ENCODE peak calls at places on chromosomes 4 and X, in nine cellular contexts. J is activated T-cell treated with anti-CD3 and anti-CD28 coated beads for 48 hours; N is dorsolateral prefrontal cortex; K is ELR; C is esophagus squamous epithelium; B is stimulated activated CD8-positive, alpha-beta memory T cell treated with anti-CD3 and anti-CD28 coated beads, Interleukin-7, amount 100 ng/mL, for 1 hour; W is fibroblast of the aortic adventitia; G is HCEC 1CT; T is activated CD8-positive, alpha-beta memory T cell treated with anti-CD3 and anti-CD28 coated beads for 48 hours. M is an unnamed sample.

GRCh38 chrX:16946361-16946964 is at the start of gene REPS2:
- DNase-seq in J (peak), N (peak), K (peak), C (peak), B (peak), W (peak), G (peak), T (peak), M (peak)

GRCh38 chr4:83858121-83858520 is 322.2 kb downstream of the GPAT3 start:
- DNase-seq in J (no peak), N (no peak), K (peak), C (no peak), B (no peak), W (no peak), G (no peak), T (no peak), M (no peak)

GRCh38 chr4:144531841-144532240 is 114.1 kb upstream of the HHIP start:
- DNase-seq in J (no peak), N (no peak), K (no peak), C (no peak), B (no peak), W (peak), G (no peak), T (no peak), M (no peak)

GRCh38 chrX:71400710-71401109 is 34.6 kb downstream of the TAF1 start:
- DNase-seq in J (no peak), N (no peak), K (no peak), C (no peak), B (no peak), W (no peak), G (no peak), T (no peak), M (no peak)

GRCh38 chrX:65999563-66000148 is 40.2 kb downstream of the VSIG4 start:
- DNase-seq in J (no peak), N (no peak), K (no peak), C (no peak), B (no peak), W (no peak), G (no peak), T (no peak), M (no peak)

GRCh38 chr4:81600511-81601269 is 129.0 kb upstream of the RASGEF1B start:
- DNase-seq in J (no peak), N (no peak), K (no peak), C (no peak), B (no peak), W (peak), G (no peak), T (no peak), M (no peak)

GRCh38 chr4:153564630-153565525 is 98.7 kb downstream of the TMEM131L start:
- DNase-seq in J (no peak), N (no peak), K (peak), C (no peak), B (no peak), W (peak), G (peak), T (no peak), M (no peak)

GRCh38 chr4:142128529-142128928 is 492.1 kb downstream of the IL15 start:
- DNase-seq in J (no peak), N (no peak), K (no peak), C (no peak), B (no peak), W (peak), G (no peak), T (no peak), M (no peak)

GRCh38 chrX:53479295-53479694 is 45.1 kb upstream of the HSD17B10 start:
- DNase-seq in J (no peak), N (no peak), K (peak), C (no peak), B (no peak), W (no peak), G (peak), T (no peak), M (no peak)

GRCh38 chr4:170089743-170090666 is at the start of gene AADAT:
- DNase-seq in J (peak), N (peak), K (peak), C (no peak), B (no peak), W (peak), G (peak), T (no peak), M (peak)

GRCh38 chrX:134074151-134074550 is 88.8 kb upstream of the GPC3 start:
- DNase-seq in J (no peak), N (no peak), K (no peak), C (no peak), B (no peak), W (no peak), G (no peak), T (no peak), M (no peak)

GRCh38 chr4:121827851-121828250 is 4.2 kb upstream of the CCNA2 start:
- DNase-seq in J (no peak), N (no peak), K (peak), C (no peak), B (no peak), W (peak), G (peak), T (no peak), M (no peak)

GRCh38 chrX:154419688-154420401 is 8.5 kb downstream of the TAFAZZIN start:
- DNase-seq in J (no peak), N (no peak), K (no peak), C (no peak), B (no peak), W (no peak), G (no peak), T (no peak), M (no peak)

GRCh38 chrX:23790147-23790497 is 7.1 kb downstream of the SAT1 start:
- DNase-seq in J (no peak), N (no peak), K (no peak), C (no peak), B (no peak), W (no peak), G (no peak), T (no peak), M (no peak)

GRCh38 chr4:80911458-80911857 is 119.0 kb upstream of the BMP3 start:
- DNase-seq in J (no peak), N (no peak), K (no peak), C (no peak), B (no peak), W (no peak), G (no peak), T (no peak), M (no peak)

GRCh38 chrX:29470029-29470428 is 745.3 kb upstream of the MAGEB2 start:
- DNase-seq in J (no peak), N (no peak), K (no peak), C (no peak), B (no peak), W (peak), G (peak), T (no peak), M (no peak)

GRCh38 chr4:93827272-93827947 is 1.1 kb upstream of the ATOH1 start:
- DNase-seq in J (no peak), N (no peak), K (no peak), C (no peak), B (no peak), W (no peak), G (no peak), T (no peak), M (no peak)

GRCh38 chr4:122285285-122285684 is 93.5 kb upstream of the ADAD1 start:
- DNase-seq in J (no peak), N (no peak), K (peak), C (no peak), B (no peak), W (no peak), G (no peak), T (no peak), M (no peak)

GRCh38 chr4:182143086-182143821 is 99.9 kb upstream of the TENM3 start:
- DNase-seq in J (no peak), N (no peak), K (peak), C (no peak), B (no peak), W (peak), G (no peak), T (no peak), M (no peak)

GRCh38 chrX:106917830-106918500 is 2.2 kb upstream of the CLDN2 start:
- DNase-seq in J (no peak), N (no peak), K (peak), C (no peak), B (no peak), W (peak), G (peak), T (no peak), M (no peak)

GRCh38 chr4:39976945-39977488 is 694 bp downstream of the PDS5A start:
- DNase-seq in J (peak), N (peak), K (peak), C (no peak), B (peak), W (no peak), G (no peak), T (peak), M (peak)

GRCh38 chr4:16627999-16628398 is 270.4 kb downstream of the LDB2 start:
- DNase-seq in J (no peak), N (no peak), K (peak), C (no peak), B (no peak), W (peak), G (peak), T (no peak), M (no peak)

GRCh38 chrX:148928803-148929202 is 428.4 kb downstream of the AFF2 start:
- DNase-seq in J (no peak), N (no peak), K (no peak), C (no peak), B (no peak), W (peak), G (no peak), T (no peak), M (no peak)

GRCh38 chr4:184409911-184410692 is 64.2 kb downstream of the IRF2 start:
- DNase-seq in J (no peak), N (no peak), K (no peak), C (no peak), B (no peak), W (no peak), G (no peak), T (peak), M (no peak)

GRCh38 chr4:4880492-4880891 is 21.0 kb downstream of the MSX1 start:
- DNase-seq in J (no peak), N (no peak), K (peak), C (no peak), B (no peak), W (no peak), G (no peak), T (no peak), M (no peak)

GRCh38 chrX:93422693-93423092 is 250.7 kb downstream of the NAP1L3 start:
- DNase-seq in J (no peak), N (no peak), K (peak), C (no peak), B (no peak), W (peak), G (no peak), T (no peak), M (no peak)

GRCh38 chr4:93031431-93032098 is 727.8 kb downstream of the GRID2 start:
- DNase-seq in J (no peak), N (no peak), K (no peak), C (no peak), B (no peak), W (no peak), G (no peak), T (no peak), M (no peak)

GRCh38 chr4:149409186-149410056 is 406.2 kb downstream of the IQCM start:
- DNase-seq in J (no peak), N (peak), K (peak), C (no peak), B (no peak), W (peak), G (peak), T (no peak), M (peak)

GRCh38 chrX:72107320-72107719 is 24.4 kb downstream of the RTL5 start:
- DNase-seq in J (no peak), N (no peak), K (peak), C (no peak), B (no peak), W (peak), G (peak), T (no peak), M (peak)

GRCh38 chr4:165301833-165302232 is 25.6 kb upstream of the MSMO1 start:
- DNase-seq in J (no peak), N (no peak), K (peak), C (no peak), B (no peak), W (peak), G (peak), T (no peak), M (no peak)

GRCh38 chr4:101304916-101305315 is 42.4 kb downstream of the PPP3CA start:
- DNase-seq in J (no peak), N (no peak), K (peak), C (no peak), B (no peak), W (peak), G (no peak), T (no peak), M (no peak)